ENCODE peak calls at places on chromosomes 16 and 17, in six cellular contexts. One of them, this sample, is unnamed.

GRCh38 chr17:12095522-12095921 is 74.8 kb downstream of the MAP2K4 start:
- DNase-seq in A549: no peak
- DNase-seq in adrenal gland: no peak
- DNase-seq in body of pancreas: no peak
- DNase-seq in kidney epithelial cell: no peak
- DNase-seq in heart right ventricle: no peak
- DNase-seq in this sample: no peak

GRCh38 chr16:49661465-49662187 is 194.3 kb downstream of the ZNF423 start:
- DNase-seq in heart right ventricle: no peak
- DNase-seq in adrenal gland: no peak
- DNase-seq in kidney epithelial cell: no peak
- DNase-seq in body of pancreas: no peak
- DNase-seq in A549: no peak
- DNase-seq in this sample: no peak

GRCh38 chr17:41930009-41930832 is at the start of gene ODAD4:
- DNase-seq in kidney epithelial cell: peak; percentile 92
- DNase-seq in A549: peak; percentile 99
- DNase-seq in heart right ventricle: peak; percentile 96
- DNase-seq in adrenal gland: peak; percentile 97
- DNase-seq in body of pancreas: peak; percentile 97
- DNase-seq in this sample: peak; percentile 94

GRCh38 chr16:51071326-51071725 is 79.7 kb downstream of the SALL1 start:
- DNase-seq in A549: no peak
- DNase-seq in body of pancreas: no peak
- DNase-seq in adrenal gland: no peak
- DNase-seq in heart right ventricle: no peak
- DNase-seq in kidney epithelial cell: no peak
- DNase-seq in this sample: no peak

GRCh38 chr17:42680331-42680808 is 1.3 kb downstream of the CCR10 start:
- DNase-seq in A549: no peak
- DNase-seq in kidney epithelial cell: no peak
- DNase-seq in heart right ventricle: peak; percentile 54
- DNase-seq in adrenal gland: no peak
- DNase-seq in body of pancreas: no peak
- DNase-seq in this sample: no peak

GRCh38 chr16:30621765-30622164 is 11.6 kb upstream of the ZNF689 start:
- DNase-seq in body of pancreas: no peak
- DNase-seq in kidney epithelial cell: no peak
- DNase-seq in heart right ventricle: no peak
- DNase-seq in A549: no peak
- DNase-seq in adrenal gland: no peak
- DNase-seq in this sample: no peak

GRCh38 chr17:49898547-49899490 is 51.0 kb upstream of the TAC4 start:
- DNase-seq in body of pancreas: no peak
- DNase-seq in adrenal gland: peak; percentile 30
- DNase-seq in heart right ventricle: no peak
- DNase-seq in A549: peak; percentile 78
- DNase-seq in kidney epithelial cell: no peak
- DNase-seq in this sample: no peak

GRCh38 chr16:88686062-88686438 is 257 bp downstream of the SNAI3 start:
- DNase-seq in body of pancreas: peak; percentile 53
- DNase-seq in A549: no peak
- DNase-seq in adrenal gland: no peak
- DNase-seq in kidney epithelial cell: no peak
- DNase-seq in heart right ventricle: no peak
- DNase-seq in this sample: no peak

GRCh38 chr16:3383045-3383448 is 17.8 kb downstream of the ZSCAN32 start:
- DNase-seq in heart right ventricle: no peak
- DNase-seq in body of pancreas: no peak
- DNase-seq in adrenal gland: no peak
- DNase-seq in A549: no peak
- DNase-seq in kidney epithelial cell: no peak
- DNase-seq in this sample: no peak

GRCh38 chr17:77666480-77666879 is 292.0 kb upstream of the TNRC6C start:
- DNase-seq in A549: no peak
- DNase-seq in heart right ventricle: no peak
- DNase-seq in adrenal gland: no peak
- DNase-seq in body of pancreas: no peak
- DNase-seq in kidney epithelial cell: no peak
- DNase-seq in this sample: peak; percentile 38

GRCh38 chr17:51734462-51734861 is 424.1 kb downstream of the CA10 start:
- DNase-seq in adrenal gland: no peak
- DNase-seq in body of pancreas: no peak
- DNase-seq in heart right ventricle: no peak
- DNase-seq in kidney epithelial cell: no peak
- DNase-seq in A549: no peak
- DNase-seq in this sample: no peak

GRCh38 chr17:40325156-40326013 is 16.4 kb downstream of the RARA start:
- DNase-seq in A549: no peak
- DNase-seq in kidney epithelial cell: no peak
- DNase-seq in adrenal gland: no peak
- DNase-seq in heart right ventricle: no peak
- DNase-seq in body of pancreas: no peak
- DNase-seq in this sample: no peak

DNA sequence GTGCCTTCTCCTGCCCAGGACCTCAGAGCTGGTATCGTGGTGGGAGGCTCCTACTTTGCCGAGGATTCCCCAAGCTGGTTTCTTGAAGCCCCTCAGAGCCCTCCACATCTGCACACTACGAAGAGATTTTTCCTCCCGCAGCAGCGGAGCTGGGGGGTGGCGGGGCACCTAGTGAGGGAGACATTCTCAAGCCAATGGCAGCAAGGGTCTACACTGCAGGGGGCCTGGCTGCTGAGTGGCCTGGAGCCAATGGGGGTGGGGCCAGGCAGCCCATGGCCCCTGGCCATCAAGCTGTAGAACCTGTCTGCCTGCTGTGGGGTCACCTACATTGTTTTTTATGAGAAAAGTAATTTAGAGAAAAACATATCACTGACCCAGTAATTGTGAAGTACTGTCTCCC is 5.0 kb downstream of the SLC26A11 start:
- DNase-seq in body of pancreas: no peak
- DNase-seq in A549: no peak
- DNase-seq in adrenal gland: no peak
- DNase-seq in heart right ventricle: no peak
- DNase-seq in kidney epithelial cell: no peak
- DNase-seq in this sample: no peak
- H3K4me3 ChIP-seq in body of pancreas: no peak overlapping the region
- H3K4me3 ChIP-seq in A549: no peak overlapping the region
- H3K4me3 ChIP-seq in adrenal gland: no peak overlapping the region
- H3K4me3 ChIP-seq in heart right ventricle: no peak overlapping the region
- H3K4me3 ChIP-seq in kidney epithelial cell: no peak overlapping the region
- H3K4me3 ChIP-seq in this sample: no peak overlapping the region

DNA sequence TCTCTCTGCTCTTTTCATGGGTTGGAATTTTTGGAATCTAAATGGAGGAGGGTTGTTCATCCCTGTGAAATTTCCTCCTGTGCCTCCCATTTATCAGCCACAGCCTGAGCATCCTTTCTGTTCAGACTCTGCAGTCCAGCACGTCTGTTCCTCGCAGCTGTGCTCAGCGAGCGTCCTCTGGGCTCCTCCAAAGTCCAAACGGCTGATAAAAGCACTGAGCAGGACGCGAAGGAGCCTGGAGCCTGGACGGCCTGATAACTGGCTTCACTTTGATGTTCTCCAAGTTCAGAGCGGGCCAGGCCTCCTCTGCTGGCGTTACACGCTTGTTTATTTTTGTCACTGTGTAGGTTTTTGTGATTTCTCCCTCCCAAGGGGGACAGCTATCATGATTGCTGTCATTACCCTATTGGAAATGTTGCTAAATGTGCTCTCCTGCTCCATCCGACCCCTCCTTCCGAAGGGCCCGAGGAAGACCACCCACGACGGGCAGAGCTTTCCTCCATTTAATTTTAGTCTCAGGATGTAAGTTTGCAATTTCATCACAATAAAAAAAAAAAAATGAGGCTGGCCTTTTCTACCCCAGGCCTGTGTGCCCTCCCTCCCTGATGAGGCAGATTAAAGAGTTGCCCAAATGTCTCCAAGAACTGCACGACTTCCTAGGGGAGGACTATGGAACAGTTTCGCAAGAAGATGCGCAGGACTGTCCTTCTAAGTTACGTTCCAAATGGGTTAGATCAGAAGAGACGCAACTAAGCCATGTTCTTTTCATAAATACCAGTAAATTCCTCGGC is 290.5 kb upstream of the FOXF1 start:
- DNase-seq in A549: no peak
- DNase-seq in heart right ventricle: no peak
- DNase-seq in body of pancreas: peak; percentile 12
- DNase-seq in kidney epithelial cell: no peak
- DNase-seq in adrenal gland: no peak
- DNase-seq in this sample: no peak
- H3K4me3 ChIP-seq in A549: no peak overlapping the region
- H3K4me3 ChIP-seq in heart right ventricle: no peak overlapping the region
- H3K4me3 ChIP-seq in body of pancreas: no peak overlapping the region
- H3K4me3 ChIP-seq in kidney epithelial cell: no peak overlapping the region
- H3K4me3 ChIP-seq in adrenal gland: no peak overlapping the region
- H3K4me3 ChIP-seq in this sample: no peak overlapping the region

GRCh38 chr17:80475949-80476876 is at the start of gene NPTX1:
- DNase-seq in adrenal gland: no peak
- DNase-seq in kidney epithelial cell: no peak
- DNase-seq in heart right ventricle: no peak
- DNase-seq in A549: no peak
- DNase-seq in body of pancreas: no peak
- DNase-seq in this sample: no peak

GRCh38 chr17:80476877-80477646 is 655 bp upstream of the NPTX1 start:
- DNase-seq in kidney epithelial cell: no peak
- DNase-seq in heart right ventricle: no peak
- DNase-seq in A549: no peak
- DNase-seq in adrenal gland: no peak
- DNase-seq in body of pancreas: no peak
- DNase-seq in this sample: no peak

GRCh38 chr17:80478487-80479245 is 2.3 kb upstream of the NPTX1 start:
- DNase-seq in heart right ventricle: no peak
- DNase-seq in adrenal gland: no peak
- DNase-seq in kidney epithelial cell: no peak
- DNase-seq in A549: no peak
- DNase-seq in body of pancreas: no peak
- DNase-seq in this sample: no peak

GRCh38 chr17:80479246-80479566 is 2.8 kb upstream of the NPTX1 start:
- DNase-seq in A549: no peak
- DNase-seq in body of pancreas: no peak
- DNase-seq in kidney epithelial cell: no peak
- DNase-seq in heart right ventricle: no peak
- DNase-seq in adrenal gland: no peak
- DNase-seq in this sample: no peak

DNA sequence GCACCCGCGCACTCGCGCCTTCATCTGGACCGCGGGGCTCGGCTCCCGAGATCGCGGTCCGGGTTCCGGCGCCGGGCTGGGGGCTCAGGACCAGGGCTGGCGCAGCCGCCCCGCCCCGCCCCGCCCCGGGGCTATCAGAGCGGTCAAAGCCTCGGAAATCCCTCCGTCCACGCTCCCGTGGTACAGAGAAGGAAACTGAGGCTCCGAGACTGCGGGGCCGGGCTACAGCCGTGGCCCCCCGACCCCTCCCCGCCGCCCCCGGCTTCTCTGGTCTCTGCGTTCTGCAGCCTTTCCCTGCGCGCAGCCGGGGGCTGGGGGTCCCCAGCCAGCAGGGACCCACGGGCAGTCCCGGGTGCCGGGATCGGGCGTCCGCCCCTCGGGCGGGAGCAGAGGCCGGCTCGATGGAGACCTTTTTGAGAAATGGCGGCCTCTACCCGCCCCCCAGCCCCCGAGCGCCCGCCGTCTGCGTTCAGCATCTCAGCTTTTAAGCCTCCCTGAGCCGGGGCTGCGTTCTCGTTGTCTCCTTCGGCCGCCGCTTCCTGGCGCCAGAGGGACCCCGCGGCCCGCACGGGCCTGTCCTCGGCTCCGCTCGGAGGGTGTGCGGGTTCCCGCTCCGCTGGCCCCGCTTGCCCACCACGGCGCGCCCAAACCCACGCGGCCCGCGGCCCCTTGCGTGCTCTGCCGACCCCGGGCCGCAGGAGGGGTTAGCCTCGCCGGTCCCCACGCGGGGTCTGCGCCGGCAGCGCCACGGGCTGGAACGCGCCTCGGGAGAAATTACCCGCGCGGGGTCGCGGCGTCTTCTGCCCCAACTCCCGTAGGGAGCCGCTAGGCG is 1.5 kb upstream of the NPTX1 start:
- DNase-seq in A549: peak; percentile 75
- DNase-seq in body of pancreas: no peak
- DNase-seq in adrenal gland: no peak
- DNase-seq in kidney epithelial cell: no peak
- DNase-seq in heart right ventricle: peak; percentile 32
- DNase-seq in this sample: peak; percentile 68
- H3K4me3 ChIP-seq in A549: peak overlapping the region; percentile 54
- H3K4me3 ChIP-seq in body of pancreas: no peak overlapping the region
- H3K4me3 ChIP-seq in adrenal gland: no peak overlapping the region
- H3K4me3 ChIP-seq in kidney epithelial cell: no peak overlapping the region
- H3K4me3 ChIP-seq in heart right ventricle: no peak overlapping the region
- H3K4me3 ChIP-seq in this sample: no peak overlapping the region

GRCh38 chr17:81391964-81392908 is 3.0 kb upstream of the BAHCC1 start:
- DNase-seq in adrenal gland: no peak
- DNase-seq in body of pancreas: no peak
- DNase-seq in A549: no peak
- DNase-seq in heart right ventricle: no peak
- DNase-seq in kidney epithelial cell: no peak
- DNase-seq in this sample: no peak
- H3K4me3 ChIP-seq in adrenal gland: no peak overlapping the region
- H3K4me3 ChIP-seq in body of pancreas: peak overlapping the region; percentile 17
- H3K4me3 ChIP-seq in A549: peak overlapping the region; percentile 69
- H3K4me3 ChIP-seq in heart right ventricle: peak overlapping the region; percentile 72
- H3K4me3 ChIP-seq in kidney epithelial cell: peak overlapping the region; percentile 54
- H3K4me3 ChIP-seq in this sample: peak overlapping the region; percentile 89

This sample was measured in A673.